ENCODE peak calls at places on chromosomes 2 and 18, in six cellular contexts. A, C, Z, G, H and V are unnamed samples.

GRCh38 chr2:1625281-1626001 is 118.9 kb downstream of the PXDN start:
- DNase-seq in A (no peak), C (peak; percentile 81), Z (peak; percentile 76), G (no peak), H (no peak), V (peak; percentile 92)

GRCh38 chr2:15006667-15007066 is 374.1 kb downstream of the LRATD1 start:
- DNase-seq in A (no peak), C (no peak), Z (no peak), G (no peak), H (no peak), V (no peak)

GRCh38 chr2:68915345-68915841 is 37.3 kb downstream of the GKN2 start:
- DNase-seq in A (no peak), C (no peak), Z (no peak), G (no peak), H (no peak), V (no peak)

GRCh38 chr2:72619622-72620021 is 206.2 kb downstream of the EXOC6B start:
- DNase-seq in A (no peak), C (no peak), Z (no peak), G (no peak), H (no peak), V (no peak)

GRCh38 chr18:49360582-49360981 is 99.9 kb downstream of the DYM start:
- DNase-seq in A (no peak), C (no peak), Z (no peak), G (no peak), H (no peak), V (no peak)

GRCh38 chr2:128314348-128315121 is 4.1 kb downstream of the HS6ST1 start:
- DNase-seq in A (no peak), C (no peak), Z (peak; percentile 25), G (no peak), H (peak; percentile 51), V (no peak)

GRCh38 chr2:185738679-185739472 is at the start of gene FSIP2:
- DNase-seq in A (no peak), C (peak; percentile 39), Z (no peak), G (peak; percentile 72), H (peak; percentile 76), V (peak; percentile 93)

GRCh38 chr18:6255121-6255742 is 159.5 kb downstream of the L3MBTL4 start:
- DNase-seq in A (no peak), C (no peak), Z (no peak), G (no peak), H (peak; percentile 25), V (no peak)

GRCh38 chr2:29462293-29462692 is 347.1 kb downstream of the CLIP4 start:
- DNase-seq in A (no peak), C (peak; percentile 66), Z (no peak), G (no peak), H (no peak), V (no peak)

GRCh38 chr18:23828426-23828825 is 139.2 kb downstream of the LAMA3 start:
- DNase-seq in A (no peak), C (peak; percentile 58), Z (no peak), G (no peak), H (no peak), V (no peak)

GRCh38 chr2:122072666-122073065 is 317.2 kb downstream of the TSN start:
- DNase-seq in A (no peak), C (peak; percentile 34), Z (peak; percentile 54), G (no peak), H (no peak), V (no peak)

GRCh38 chr2:37284386-37284785 is 40.2 kb downstream of the PRKD3 start:
- DNase-seq in A (no peak), C (peak; percentile 42), Z (no peak), G (no peak), H (no peak), V (no peak)

DNA sequence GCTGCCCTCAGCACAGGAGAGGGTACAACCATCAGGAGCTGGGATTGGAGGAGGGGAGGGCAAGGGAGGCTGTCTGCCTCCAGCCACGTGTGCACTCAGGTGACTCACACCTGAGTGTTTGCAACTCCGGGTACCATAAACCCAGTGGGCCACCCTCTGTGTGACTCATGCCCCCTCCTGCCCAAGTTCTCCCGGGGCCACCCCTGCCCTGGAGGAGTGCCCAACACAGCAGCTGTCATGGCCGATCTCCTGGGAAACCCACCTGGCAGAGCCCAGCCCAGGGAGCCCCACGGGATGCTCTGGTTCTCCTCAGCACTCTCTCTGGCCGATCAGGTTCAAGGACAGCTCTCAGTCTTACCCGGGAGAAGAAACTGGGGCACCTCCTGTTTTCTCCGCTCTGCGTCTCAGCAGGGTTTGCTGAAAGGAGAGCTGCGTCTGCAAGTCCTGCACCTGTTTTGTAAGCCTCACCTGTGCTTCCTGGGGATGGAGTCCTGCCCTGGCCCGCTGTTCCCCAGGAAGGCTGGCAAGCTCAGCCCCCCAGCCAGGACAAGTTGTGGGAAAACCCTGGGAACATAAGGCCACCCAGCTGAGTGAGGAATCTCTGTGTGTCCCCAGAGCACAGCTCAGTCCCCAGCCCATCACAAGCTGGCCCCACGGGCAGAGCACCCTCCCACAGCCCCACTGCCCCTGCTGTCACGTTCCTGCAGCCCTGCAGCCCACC is 44.0 kb upstream of the UBE2F start:
- DNase-seq in A (no peak), C (no peak), Z (no peak), G (no peak), H (peak; percentile 32), V (no peak)
- H3K4me3 ChIP-seq in A (no peak overlapping the region), C (no peak overlapping the region), Z (peak overlapping the region; percentile 16), G (no peak overlapping the region), H (no peak overlapping the region), V (no peak overlapping the region)

DNA sequence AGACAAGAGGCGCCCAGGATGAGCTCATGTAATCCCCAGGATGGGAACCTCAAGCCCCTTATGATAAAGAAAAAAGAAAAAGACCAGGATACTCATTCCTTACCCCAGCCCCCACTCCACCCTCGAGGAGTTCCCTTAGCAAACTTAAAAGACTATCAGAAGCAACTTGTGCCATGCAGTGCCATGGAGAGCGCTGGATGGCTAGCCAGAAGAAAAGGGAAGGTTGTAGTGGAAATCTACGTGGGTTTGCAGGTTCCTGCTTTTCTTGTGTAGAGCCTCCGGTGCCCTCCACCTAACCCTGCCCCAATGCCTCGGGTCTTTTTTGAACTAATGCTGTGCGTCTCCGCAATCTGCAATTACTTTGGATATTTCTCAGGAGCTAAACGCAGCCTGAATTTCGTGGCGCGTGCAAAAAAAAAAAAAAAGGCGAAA is 16.2 kb upstream of the BCL11A start:
- DNase-seq in A (no peak), C (no peak), Z (no peak), G (no peak), H (no peak), V (no peak)
- H3K4me3 ChIP-seq in A (peak overlapping the region; percentile 16), C (peak overlapping the region; percentile 40), Z (no peak overlapping the region), G (no peak overlapping the region), H (no peak overlapping the region), V (peak overlapping the region; percentile 33)

GRCh38 chr2:73987109-73987947 is 2.6 kb downstream of the TET3 start:
- DNase-seq in A (no peak), C (no peak), Z (no peak), G (peak; percentile 52), H (no peak), V (no peak)
- H3K4me3 ChIP-seq in A (peak overlapping the region; percentile 1), C (no peak overlapping the region), Z (no peak overlapping the region), G (peak overlapping the region; percentile 4), H (no peak overlapping the region), V (no peak overlapping the region)

DNA sequence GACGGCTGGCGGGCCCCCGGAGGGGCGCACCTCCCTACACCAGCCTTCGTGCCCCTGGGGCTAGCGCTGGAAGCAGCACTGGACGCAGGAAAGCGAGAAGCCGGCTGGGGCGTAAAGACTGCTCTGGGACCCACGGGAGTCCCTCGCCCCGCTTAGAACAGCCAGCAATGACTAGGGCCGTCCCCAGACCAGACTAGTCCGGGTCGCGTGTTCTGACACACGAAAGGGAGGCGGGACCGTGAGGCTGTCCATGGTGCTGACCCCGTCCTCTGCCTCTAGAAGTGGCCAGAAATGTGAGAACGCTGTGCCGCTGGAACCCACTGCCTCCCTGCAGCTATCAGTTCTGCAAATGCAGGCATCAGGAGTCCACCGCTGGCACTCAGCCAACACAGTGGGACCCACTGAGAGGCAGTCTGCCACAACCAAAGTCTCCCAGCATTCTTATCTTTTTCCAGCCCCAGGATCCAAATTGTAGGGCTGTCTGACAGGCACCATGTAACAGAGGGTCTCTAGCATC is at the start of gene UCN:
- DNase-seq in A (no peak), C (peak; percentile 11), Z (peak; percentile 76), G (no peak), H (peak; percentile 60), V (no peak)
- H3K4me3 ChIP-seq in A (no peak within 1 kb of the TSS), C (no peak within 1 kb of the TSS), Z (peak within 1 kb of the TSS; percentile 19), G (no peak within 1 kb of the TSS), H (no peak within 1 kb of the TSS), V (peak within 1 kb of the TSS; percentile 18)

DNA sequence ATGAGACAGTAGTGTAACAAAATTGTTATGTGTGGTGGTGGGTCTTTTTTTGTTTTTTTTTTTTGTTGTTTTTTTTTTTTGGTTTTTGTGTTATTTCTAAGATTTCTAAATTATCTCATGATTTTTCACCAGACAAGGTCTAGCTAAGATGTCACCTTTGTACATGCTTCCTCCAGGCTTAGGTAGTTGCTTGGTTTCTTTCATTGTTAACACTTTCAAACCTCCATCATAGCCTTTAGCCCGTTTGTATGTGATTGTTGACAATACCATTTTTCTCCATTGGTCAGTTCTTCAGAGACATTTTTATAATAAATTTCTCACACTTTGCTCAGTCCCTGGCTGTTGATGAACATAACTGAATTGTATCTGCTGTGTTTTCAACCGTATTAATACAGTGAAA is 2.2 kb downstream of the RELCH start:
- DNase-seq in A (no peak), C (no peak), Z (no peak), G (no peak), H (no peak), V (no peak)
- H3K4me3 ChIP-seq in A (peak overlapping the region; percentile 95), C (peak overlapping the region; percentile 98), Z (no peak overlapping the region), G (no peak overlapping the region), H (no peak overlapping the region), V (no peak overlapping the region)

GRCh38 chr18:77103181-77103875 is 29.3 kb downstream of the MBP start:
- DNase-seq in A (no peak), C (peak; percentile 58), Z (no peak), G (no peak), H (no peak), V (no peak)

GRCh38 chr18:77100751-77101355 is 31.7 kb downstream of the MBP start:
- DNase-seq in A (no peak), C (no peak), Z (no peak), G (no peak), H (no peak), V (no peak)

GRCh38 chr18:77099501-77100370 is 32.8 kb downstream of the MBP start:
- DNase-seq in A (no peak), C (no peak), Z (no peak), G (no peak), H (no peak), V (no peak)

GRCh38 chr18:77102246-77103040 is 30.1 kb downstream of the MBP start:
- DNase-seq in A (peak; percentile 85), C (peak; percentile 92), Z (no peak), G (no peak), H (no peak), V (no peak)

DNA sequence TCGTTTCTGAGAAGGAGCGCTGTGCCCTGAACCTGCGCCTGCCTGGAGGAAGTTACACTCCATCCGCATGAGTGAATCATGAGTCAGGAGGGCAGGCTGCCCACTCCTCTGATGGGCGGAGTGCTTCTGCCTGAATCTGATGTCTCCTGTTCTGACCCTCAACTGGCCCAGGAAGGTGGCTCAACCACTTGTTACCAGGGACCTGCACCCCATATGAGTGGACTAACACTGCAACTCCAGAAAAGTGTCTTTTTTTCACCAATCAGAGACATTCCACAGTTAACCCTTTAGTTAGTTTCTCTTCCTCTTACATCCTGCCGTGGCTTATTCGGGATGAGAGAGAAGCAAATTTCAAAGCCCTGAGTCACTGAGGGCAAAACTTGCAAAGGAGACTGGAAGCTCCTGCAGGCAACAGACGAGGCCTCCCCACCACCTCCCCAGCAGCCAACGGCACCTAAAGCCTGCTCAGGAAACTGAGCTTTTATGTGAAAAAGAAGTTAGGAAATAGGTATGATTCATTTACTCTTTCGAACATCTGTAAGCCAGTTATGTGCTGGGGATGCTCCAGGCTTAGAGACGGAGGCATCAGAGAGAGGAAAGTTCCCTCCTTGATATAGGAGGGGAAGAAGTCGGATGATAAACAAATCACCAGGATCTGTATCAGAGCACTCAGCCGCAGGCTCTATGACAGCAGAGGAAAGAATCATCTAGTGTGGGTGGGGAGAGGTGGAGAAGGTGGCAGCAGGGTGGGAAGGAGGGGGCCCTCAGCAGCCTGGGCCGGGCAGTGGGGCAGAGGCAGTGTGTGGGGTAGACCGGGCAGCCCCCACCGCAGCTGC is 31.0 kb downstream of the MBP start:
- DNase-seq in A (peak; percentile 74), C (peak; percentile 96), Z (no peak), G (peak; percentile 74), H (peak; percentile 84), V (no peak)
- H3K4me3 ChIP-seq in A (peak overlapping the region; percentile 42), C (peak overlapping the region; percentile 43), Z (no peak overlapping the region), G (no peak overlapping the region), H (no peak overlapping the region), V (no peak overlapping the region)